ENCODE peak calls at places on chromosome 5, in nine cellular contexts. One of them, this sample, is unnamed.

GRCh38 chr5:169085656-169086055 is 215.3 kb downstream of the SLIT3 start:
- DNase-seq in uterus: no peak
- DNase-seq in endodermal cell: no peak
- DNase-seq in MM.1S: no peak
- DNase-seq in neural progenitor cell: no peak
- DNase-seq in adrenal gland: no peak
- DNase-seq in colonic mucosa: no peak
- DNase-seq in endothelial cell of umbilical vein: no peak
- DNase-seq in left lung: no peak
- DNase-seq in this sample: no peak

GRCh38 chr5:176359658-176360057 is 1.9 kb downstream of the KIAA1191 start:
- DNase-seq in MM.1S: no peak
- DNase-seq in endothelial cell of umbilical vein: no peak
- DNase-seq in left lung: no peak
- DNase-seq in colonic mucosa: no peak
- DNase-seq in neural progenitor cell: no peak
- DNase-seq in adrenal gland: no peak
- DNase-seq in uterus: no peak
- DNase-seq in endodermal cell: no peak
- DNase-seq in this sample: no peak

GRCh38 chr5:121745407-121745806 is 106.3 kb upstream of the FTMT start:
- DNase-seq in neural progenitor cell: no peak
- DNase-seq in endothelial cell of umbilical vein: no peak
- DNase-seq in MM.1S: no peak
- DNase-seq in uterus: no peak
- DNase-seq in endodermal cell: no peak
- DNase-seq in adrenal gland: no peak
- DNase-seq in left lung: no peak
- DNase-seq in colonic mucosa: no peak
- DNase-seq in this sample: no peak

GRCh38 chr5:52457808-52458207 is 329.9 kb upstream of the ITGA1 start:
- DNase-seq in endothelial cell of umbilical vein: no peak
- DNase-seq in MM.1S: no peak
- DNase-seq in colonic mucosa: no peak
- DNase-seq in left lung: no peak
- DNase-seq in adrenal gland: no peak
- DNase-seq in uterus: no peak
- DNase-seq in endodermal cell: no peak
- DNase-seq in neural progenitor cell: peak; percentile 12
- DNase-seq in this sample: peak; percentile 11

GRCh38 chr5:11619339-11620028 is 284.8 kb downstream of the CTNND2 start:
- DNase-seq in adrenal gland: no peak
- DNase-seq in left lung: no peak
- DNase-seq in endodermal cell: no peak
- DNase-seq in neural progenitor cell: peak; percentile 44
- DNase-seq in endothelial cell of umbilical vein: no peak
- DNase-seq in uterus: no peak
- DNase-seq in MM.1S: no peak
- DNase-seq in colonic mucosa: no peak
- DNase-seq in this sample: no peak

GRCh38 chr5:133015466-133015865 is 10.9 kb downstream of the ZCCHC10 start:
- DNase-seq in MM.1S: no peak
- DNase-seq in colonic mucosa: no peak
- DNase-seq in endodermal cell: no peak
- DNase-seq in uterus: no peak
- DNase-seq in left lung: no peak
- DNase-seq in endothelial cell of umbilical vein: no peak
- DNase-seq in adrenal gland: no peak
- DNase-seq in neural progenitor cell: no peak
- DNase-seq in this sample: no peak

GRCh38 chr5:150489358-150490295 is 18.3 kb upstream of the NDST1 start:
- DNase-seq in left lung: no peak
- DNase-seq in endodermal cell: peak; percentile 77
- DNase-seq in MM.1S: peak; percentile 18
- DNase-seq in uterus: no peak
- DNase-seq in neural progenitor cell: no peak
- DNase-seq in endothelial cell of umbilical vein: no peak
- DNase-seq in colonic mucosa: no peak
- DNase-seq in adrenal gland: no peak
- DNase-seq in this sample: no peak

GRCh38 chr5:179734536-179735164 is 2.0 kb downstream of the MAML1 start:
- DNase-seq in neural progenitor cell: no peak
- DNase-seq in MM.1S: no peak
- DNase-seq in adrenal gland: no peak
- DNase-seq in endodermal cell: no peak
- DNase-seq in endothelial cell of umbilical vein: no peak
- DNase-seq in uterus: no peak
- DNase-seq in colonic mucosa: no peak
- DNase-seq in left lung: no peak
- DNase-seq in this sample: no peak

GRCh38 chr5:135185461-135186075 is 151.5 kb upstream of the PITX1 start:
- DNase-seq in uterus: no peak
- DNase-seq in endodermal cell: peak; percentile 40
- DNase-seq in adrenal gland: no peak
- DNase-seq in MM.1S: no peak
- DNase-seq in left lung: no peak
- DNase-seq in neural progenitor cell: no peak
- DNase-seq in colonic mucosa: peak; percentile 48
- DNase-seq in endothelial cell of umbilical vein: no peak
- DNase-seq in this sample: no peak

GRCh38 chr5:109705596-109705995 is 15.9 kb downstream of the MAN2A1 start:
- DNase-seq in MM.1S: no peak
- DNase-seq in adrenal gland: no peak
- DNase-seq in endothelial cell of umbilical vein: no peak
- DNase-seq in left lung: no peak
- DNase-seq in endodermal cell: no peak
- DNase-seq in colonic mucosa: no peak
- DNase-seq in neural progenitor cell: peak; percentile 20
- DNase-seq in uterus: no peak
- DNase-seq in this sample: no peak

GRCh38 chr5:115351356-115352195 is 55.1 kb upstream of the CCDC112 start:
- DNase-seq in endodermal cell: no peak
- DNase-seq in left lung: no peak
- DNase-seq in uterus: no peak
- DNase-seq in colonic mucosa: no peak
- DNase-seq in neural progenitor cell: no peak
- DNase-seq in endothelial cell of umbilical vein: peak; percentile 78
- DNase-seq in adrenal gland: peak; percentile 23
- DNase-seq in MM.1S: no peak
- DNase-seq in this sample: no peak

GRCh38 chr5:74382864-74383618 is 257.5 kb downstream of the ENC1 start:
- DNase-seq in uterus: peak; percentile 74
- DNase-seq in adrenal gland: peak; percentile 38
- DNase-seq in MM.1S: no peak
- DNase-seq in endothelial cell of umbilical vein: no peak
- DNase-seq in neural progenitor cell: no peak
- DNase-seq in colonic mucosa: no peak
- DNase-seq in left lung: no peak
- DNase-seq in endodermal cell: no peak
- DNase-seq in this sample: peak; percentile 19

GRCh38 chr5:9284781-9285307 is 261.0 kb downstream of the SEMA5A start:
- DNase-seq in left lung: no peak
- DNase-seq in colonic mucosa: no peak
- DNase-seq in adrenal gland: no peak
- DNase-seq in uterus: peak; percentile 43
- DNase-seq in neural progenitor cell: no peak
- DNase-seq in endodermal cell: no peak
- DNase-seq in endothelial cell of umbilical vein: no peak
- DNase-seq in MM.1S: no peak
- DNase-seq in this sample: peak; percentile 27

GRCh38 chr5:180467028-180467427 is 27.2 kb upstream of the CNOT6 start:
- DNase-seq in colonic mucosa: peak; percentile 88
- DNase-seq in endodermal cell: no peak
- DNase-seq in uterus: no peak
- DNase-seq in endothelial cell of umbilical vein: no peak
- DNase-seq in neural progenitor cell: no peak
- DNase-seq in adrenal gland: peak; percentile 15
- DNase-seq in left lung: peak; percentile 92
- DNase-seq in MM.1S: no peak
- DNase-seq in this sample: no peak

GRCh38 chr5:145340099-145340498 is 495.0 kb downstream of the PRELID2 start:
- DNase-seq in endodermal cell: no peak
- DNase-seq in endothelial cell of umbilical vein: no peak
- DNase-seq in colonic mucosa: no peak
- DNase-seq in neural progenitor cell: no peak
- DNase-seq in adrenal gland: no peak
- DNase-seq in MM.1S: no peak
- DNase-seq in left lung: no peak
- DNase-seq in uterus: no peak
- DNase-seq in this sample: no peak

GRCh38 chr5:27491746-27492439 is 453.5 kb upstream of the CDH9 start:
- DNase-seq in adrenal gland: no peak
- DNase-seq in colonic mucosa: no peak
- DNase-seq in endothelial cell of umbilical vein: no peak
- DNase-seq in MM.1S: no peak
- DNase-seq in neural progenitor cell: no peak
- DNase-seq in endodermal cell: no peak
- DNase-seq in left lung: no peak
- DNase-seq in uterus: no peak
- DNase-seq in this sample: no peak

GRCh38 chr5:181058321-181058720 is 18.3 kb downstream of the BTNL9 start:
- DNase-seq in adrenal gland: no peak
- DNase-seq in left lung: no peak
- DNase-seq in uterus: no peak
- DNase-seq in endodermal cell: peak; percentile 23
- DNase-seq in endothelial cell of umbilical vein: no peak
- DNase-seq in neural progenitor cell: no peak
- DNase-seq in colonic mucosa: no peak
- DNase-seq in MM.1S: no peak
- DNase-seq in this sample: no peak

GRCh38 chr5:174834081-174834480 is 109.7 kb downstream of the MSX2 start:
- DNase-seq in left lung: no peak
- DNase-seq in endodermal cell: peak; percentile 62
- DNase-seq in uterus: no peak
- DNase-seq in adrenal gland: no peak
- DNase-seq in colonic mucosa: no peak
- DNase-seq in MM.1S: no peak
- DNase-seq in endothelial cell of umbilical vein: no peak
- DNase-seq in neural progenitor cell: no peak
- DNase-seq in this sample: no peak

GRCh38 chr5:134423376-134423775 is 11.7 kb upstream of the CDKN2AIPNL start:
- DNase-seq in adrenal gland: no peak
- DNase-seq in left lung: no peak
- DNase-seq in endodermal cell: no peak
- DNase-seq in uterus: no peak
- DNase-seq in neural progenitor cell: no peak
- DNase-seq in endothelial cell of umbilical vein: no peak
- DNase-seq in colonic mucosa: no peak
- DNase-seq in MM.1S: no peak
- DNase-seq in this sample: no peak

GRCh38 chr5:177509361-177509951 is at the start of gene DOK3:
- DNase-seq in MM.1S: peak; percentile 54
- DNase-seq in endodermal cell: no peak
- DNase-seq in adrenal gland: peak; percentile 43
- DNase-seq in left lung: peak; percentile 91
- DNase-seq in neural progenitor cell: no peak
- DNase-seq in endothelial cell of umbilical vein: peak; percentile 21
- DNase-seq in uterus: no peak
- DNase-seq in colonic mucosa: peak; percentile 44
- DNase-seq in this sample: no peak

GRCh38 chr5:59039003-59039295 is 456.1 kb downstream of the RAB3C start:
- DNase-seq in left lung: no peak
- DNase-seq in endothelial cell of umbilical vein: peak; percentile 10
- DNase-seq in endodermal cell: peak; percentile 78
- DNase-seq in MM.1S: no peak
- DNase-seq in colonic mucosa: no peak
- DNase-seq in uterus: no peak
- DNase-seq in adrenal gland: no peak
- DNase-seq in neural progenitor cell: peak; percentile 53
- DNase-seq in this sample: no peak

GRCh38 chr5:4373051-4373450 is 767.1 kb upstream of the ADAMTS16 start:
- DNase-seq in uterus: no peak
- DNase-seq in colonic mucosa: no peak
- DNase-seq in endodermal cell: no peak
- DNase-seq in left lung: no peak
- DNase-seq in neural progenitor cell: no peak
- DNase-seq in MM.1S: no peak
- DNase-seq in endothelial cell of umbilical vein: no peak
- DNase-seq in adrenal gland: no peak
- DNase-seq in this sample: no peak
- H3K27me3 ChIP-seq in uterus: no peaks in the 10 kb centered on the region
- H3K27me3 ChIP-seq in colonic mucosa: no peaks in the 10 kb centered on the region
- H3K27me3 ChIP-seq in endodermal cell: no peaks in the 10 kb centered on the region
- H3K27me3 ChIP-seq in left lung: no peaks in the 10 kb centered on the region
- H3K27me3 ChIP-seq in neural progenitor cell: no peaks in the 10 kb centered on the region
- H3K27me3 ChIP-seq in MM.1S: no peaks in the 10 kb centered on the region
- H3K27me3 ChIP-seq in endothelial cell of umbilical vein: no peaks in the 10 kb centered on the region
- H3K27me3 ChIP-seq in adrenal gland: no peaks in the 10 kb centered on the region
- H3K27me3 ChIP-seq in this sample: no peaks in the 10 kb centered on the region

DNA sequence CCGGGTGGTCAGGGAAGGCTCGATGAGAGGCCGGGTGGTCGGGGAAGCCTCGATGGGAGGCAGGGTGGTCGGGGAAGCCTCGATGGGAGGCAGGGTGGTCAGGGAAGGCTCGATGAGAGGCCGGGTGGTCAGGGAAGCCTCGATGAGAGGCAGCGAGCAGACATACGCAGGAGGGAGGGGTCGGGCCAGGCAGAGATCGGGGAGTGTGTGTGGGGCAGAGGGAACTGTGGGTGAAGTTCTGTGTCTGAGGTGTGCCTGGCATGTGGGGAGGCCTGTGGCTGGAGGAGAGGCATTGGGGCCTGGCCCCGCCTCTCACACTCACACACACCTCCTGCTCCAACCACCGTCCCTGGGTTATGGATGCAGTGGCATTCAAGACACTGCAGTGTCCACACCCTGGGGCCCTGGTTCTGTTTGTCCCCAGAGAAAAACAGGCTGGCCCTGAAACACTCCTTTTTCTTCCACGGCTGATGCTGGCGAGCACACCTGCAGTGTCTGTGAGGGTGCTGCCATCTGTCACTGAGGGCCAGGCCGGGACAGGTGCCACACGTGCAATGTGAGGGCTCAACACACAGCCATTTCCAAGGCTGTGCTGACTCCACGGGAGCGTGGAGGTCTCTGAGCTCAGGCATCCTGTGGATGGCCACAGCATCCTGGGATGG is 6.5 kb upstream of the PLEKHG4B start:
- DNase-seq in endodermal cell: peak; percentile 36
- DNase-seq in left lung: no peak
- DNase-seq in colonic mucosa: no peak
- DNase-seq in endothelial cell of umbilical vein: no peak
- DNase-seq in neural progenitor cell: no peak
- DNase-seq in MM.1S: no peak
- DNase-seq in uterus: no peak
- DNase-seq in adrenal gland: no peak
- DNase-seq in this sample: no peak
- H3K4me1 ChIP-seq in endodermal cell: peaks cover 9% of the 10 kb centered on the region
- H3K4me1 ChIP-seq in left lung: no peaks in the 10 kb centered on the region
- H3K4me1 ChIP-seq in colonic mucosa: no peaks in the 10 kb centered on the region
- H3K4me1 ChIP-seq in endothelial cell of umbilical vein: no peaks in the 10 kb centered on the region
- H3K4me1 ChIP-seq in neural progenitor cell: peaks cover 24% of the 10 kb centered on the region
- H3K4me1 ChIP-seq in MM.1S: no peaks in the 10 kb centered on the region
- H3K4me1 ChIP-seq in uterus: no peaks in the 10 kb centered on the region
- H3K4me1 ChIP-seq in adrenal gland: no peaks in the 10 kb centered on the region
- H3K4me1 ChIP-seq in this sample: no peaks in the 10 kb centered on the region

GRCh38 chr5:93062548-93062947 is 518.5 kb downstream of the NR2F1-AS1 start:
- DNase-seq in left lung: no peak
- DNase-seq in MM.1S: no peak
- DNase-seq in endodermal cell: no peak
- DNase-seq in neural progenitor cell: no peak
- DNase-seq in uterus: no peak
- DNase-seq in endothelial cell of umbilical vein: peak; percentile 6
- DNase-seq in adrenal gland: no peak
- DNase-seq in colonic mucosa: no peak
- DNase-seq in this sample: no peak
- TF ChIP-seq CTCF in left lung: no peak
- TF ChIP-seq CTCF in MM.1S: peak; percentile 30
- TF ChIP-seq CTCF in endodermal cell: peak; percentile 73
- TF ChIP-seq CTCF in neural progenitor cell: peak; percentile 42
- TF ChIP-seq CTCF in uterus: no peak
- TF ChIP-seq CTCF in endothelial cell of umbilical vein: peak; percentile 13
- TF ChIP-seq CTCF in adrenal gland: no peak
- TF ChIP-seq CTCF in colonic mucosa: no peak
- TF ChIP-seq CTCF in this sample: peak; percentile 34

GRCh38 chr5:142320427-142320732 is 4.4 kb downstream of the SPRY4 start:
- DNase-seq in endothelial cell of umbilical vein: no peak
- DNase-seq in left lung: no peak
- DNase-seq in MM.1S: no peak
- DNase-seq in uterus: no peak
- DNase-seq in neural progenitor cell: peak; percentile 62
- DNase-seq in colonic mucosa: no peak
- DNase-seq in endodermal cell: no peak
- DNase-seq in adrenal gland: no peak
- DNase-seq in this sample: no peak
- H3K27me3 ChIP-seq in endothelial cell of umbilical vein: no peaks in the 10 kb centered on the region
- H3K27me3 ChIP-seq in left lung: no peaks in the 10 kb centered on the region
- H3K27me3 ChIP-seq in MM.1S: no peaks in the 10 kb centered on the region
- H3K27me3 ChIP-seq in uterus: no peaks in the 10 kb centered on the region
- H3K27me3 ChIP-seq in neural progenitor cell: peaks cover 59% of the 10 kb centered on the region
- H3K27me3 ChIP-seq in colonic mucosa: no peaks in the 10 kb centered on the region
- H3K27me3 ChIP-seq in endodermal cell: no peaks in the 10 kb centered on the region
- H3K27me3 ChIP-seq in adrenal gland: no peaks in the 10 kb centered on the region
- H3K27me3 ChIP-seq in this sample: no peaks in the 10 kb centered on the region